ENCODE peak calls at places on chromosome 19, in four cellular contexts. H is activated CD4-positive, CD25-positive, alpha-beta regulatory T cell treated with anti-CD3 and anti-CD28 coated beads, Interleukin-2, amount 50 U/mL, for 16 hours; K is T-helper 9 cell; X is tibial artery. C is an unnamed sample.

GRCh38 chr19:32866564-32867265 is 2.9 kb downstream of the SLC7A9 start:
- DNase-seq in K (no peak), X (no peak), H (no peak), C (no peak)

GRCh38 chr19:3537101-3537437 is 1.9 kb upstream of the TEKTIP1 start:
- DNase-seq in H (no peak), K (no peak), X (no peak), C (no peak)

GRCh38 chr19:19042732-19043274 is 9.4 kb downstream of the ARMC6 start:
- DNase-seq in H (no peak), X (no peak), K (no peak), C (no peak)

GRCh38 chr19:13042443-13043130 is 47.3 kb downstream of the NFIX start:
- DNase-seq in X (no peak), H (no peak), K (no peak), C (no peak)

GRCh38 chr19:48510421-48511268 is 990 bp downstream of the LMTK3 start:
- DNase-seq in H (peak), X (peak), K (peak), C (no peak)

GRCh38 chr19:17757125-17757524 is 5.8 kb downstream of the FCHO1 start:
- DNase-seq in K (no peak), X (peak), H (no peak), C (no peak)

GRCh38 chr19:33683881-33684549 is 62.3 kb downstream of the CHST8 start:
- DNase-seq in X (no peak), K (no peak), H (no peak), C (no peak)

GRCh38 chr19:29485293-29485692 is 40.5 kb upstream of the VSTM2B start:
- DNase-seq in H (no peak), K (no peak), X (no peak), C (peak)

GRCh38 chr19:47601180-47601904 is 7.6 kb upstream of the BICRA start:
- DNase-seq in H (no peak), K (no peak), X (no peak), C (no peak)

GRCh38 chr19:53818756-53819155 is 5.4 kb downstream of the NLRP12 start:
- DNase-seq in K (no peak), X (no peak), H (no peak), C (no peak)

GRCh38 chr19:53865918-53866696 is 1.6 kb upstream of the MYADM start:
- DNase-seq in X (peak), K (peak), H (no peak), C (peak)

GRCh38 chr19:52188822-52189744 is 769 bp upstream of the PPP2R1A start:
- DNase-seq in K (no peak), H (no peak), X (peak), C (no peak)

GRCh38 chr19:45336696-45337251 is 3.8 kb upstream of the KLC3 start:
- DNase-seq in H (no peak), K (no peak), X (no peak), C (no peak)

GRCh38 chr19:29672933-29673336 is 7.7 kb downstream of the PLEKHF1 start:
- DNase-seq in H (peak), K (peak), X (no peak), C (no peak)

GRCh38 chr19:2551864-2552185 is 75.9 kb downstream of the GADD45B start:
- DNase-seq in K (no peak), H (no peak), X (no peak), C (no peak)

GRCh38 chr19:33348301-33349010 is 25.1 kb upstream of the CEBPG start:
- DNase-seq in H (no peak), K (no peak), X (peak), C (no peak)

GRCh38 chr19:5932146-5932545 is 18.1 kb downstream of the CAPS start:
- DNase-seq in K (no peak), X (no peak), H (no peak), C (no peak)

GRCh38 chr19:23286477-23286876 is 36.3 kb upstream of the ZNF724 start:
- DNase-seq in H (no peak), K (no peak), X (no peak), C (no peak)

GRCh38 chr19:5671600-5671999 is 8.7 kb downstream of the MICOS13 start:
- DNase-seq in H (no peak), X (no peak), K (no peak), C (no peak)

GRCh38 chr19:20154636-20155035 is 12.4 kb upstream of the ZNF486 start:
- DNase-seq in K (no peak), X (no peak), H (no peak), C (no peak)

GRCh38 chr19:1070576-1070930 is 3.6 kb downstream of the ARHGAP45 start:
- DNase-seq in X (no peak), K (no peak), H (no peak), C (no peak)

GRCh38 chr19:29528946-29529645 is 3.3 kb downstream of the VSTM2B start:
- DNase-seq in X (no peak), K (no peak), H (no peak), C (no peak)

GRCh38 chr19:33638167-33639033 is 16.6 kb downstream of the CHST8 start:
- DNase-seq in H (no peak), K (no peak), X (no peak), C (peak)

GRCh38 chr19:45045671-45046353 is 7.0 kb downstream of the CLASRP start:
- DNase-seq in K (no peak), X (no peak), H (no peak), C (no peak)

GRCh38 chr19:7862413-7862951 is 11.7 kb downstream of the PRR36 start:
- DNase-seq in K (peak), H (peak), X (no peak), C (no peak)

GRCh38 chr19:1019980-1020867 is 699 bp downstream of the TMEM259 start:
- DNase-seq in X (no peak), H (no peak), K (peak), C (no peak)

GRCh38 chr19:36213793-36214387 is 575 bp downstream of the ZNF565 start:
- DNase-seq in K (peak), H (no peak), X (peak), C (no peak)

GRCh38 chr19:33260628-33261418 is 35.2 kb upstream of the SLC7A10 start:
- DNase-seq in K (no peak), H (no peak), X (peak), C (no peak)

GRCh38 chr19:2634960-2635359 is 67.5 kb downstream of the GNG7 start:
- DNase-seq in X (no peak), H (no peak), K (no peak), C (no peak)

GRCh38 chr19:46426506-46427162 is 2.1 kb downstream of the PNMA8C start:
- DNase-seq in H (no peak), X (peak), K (no peak), C (no peak)

GRCh38 chr19:44648536-44649370 is 5.0 kb downstream of the PVR start:
- DNase-seq in H (no peak), X (no peak), K (no peak), C (no peak)